ENCODE peak calls at places on chromosomes 1 and 21, in five cellular contexts. One of them, this sample, is unnamed.

GRCh38 chr1:38932496-38933014 is 9.1 kb downstream of the RHBDL2 start:
- DNase-seq in prostate gland: no peak
- DNase-seq in colonic mucosa: no peak
- DNase-seq in breast epithelium: no peak
- DNase-seq in mucosa of gallbladder: no peak
- DNase-seq in this sample: no peak

GRCh38 chr1:111690306-111690617 is 48.9 kb downstream of the INKA2 start:
- DNase-seq in prostate gland: peak; percentile 6
- DNase-seq in colonic mucosa: peak; percentile 29
- DNase-seq in breast epithelium: no peak
- DNase-seq in mucosa of gallbladder: peak; percentile 63
- DNase-seq in this sample: peak; percentile 90

GRCh38 chr1:149903836-149904491 is 4.6 kb downstream of the BOLA1 start:
- DNase-seq in prostate gland: no peak
- DNase-seq in colonic mucosa: no peak
- DNase-seq in breast epithelium: no peak
- DNase-seq in mucosa of gallbladder: no peak
- DNase-seq in this sample: no peak

GRCh38 chr1:22826630-22827580 is 116.3 kb downstream of the EPHB2 start:
- DNase-seq in prostate gland: peak; percentile 75
- DNase-seq in colonic mucosa: no peak
- DNase-seq in breast epithelium: no peak
- DNase-seq in mucosa of gallbladder: peak; percentile 45
- DNase-seq in this sample: peak; percentile 25

GRCh38 chr1:15272009-15272781 is 25.2 kb downstream of the FHAD1 start:
- DNase-seq in prostate gland: peak; percentile 59
- DNase-seq in colonic mucosa: peak; percentile 81
- DNase-seq in breast epithelium: peak; percentile 56
- DNase-seq in mucosa of gallbladder: peak; percentile 73
- DNase-seq in this sample: peak; percentile 78

GRCh38 chr1:235999259-235999925 is 65.5 kb downstream of the NID1 start:
- DNase-seq in prostate gland: no peak
- DNase-seq in colonic mucosa: no peak
- DNase-seq in breast epithelium: no peak
- DNase-seq in mucosa of gallbladder: no peak
- DNase-seq in this sample: peak; percentile 96

GRCh38 chr1:87642581-87643129 is 314.0 kb downstream of the LMO4 start:
- DNase-seq in prostate gland: no peak
- DNase-seq in colonic mucosa: no peak
- DNase-seq in breast epithelium: no peak
- DNase-seq in mucosa of gallbladder: no peak
- DNase-seq in this sample: peak; percentile 51

GRCh38 chr21:28635541-28635940 is 357.1 kb downstream of the LTN1 start:
- DNase-seq in prostate gland: no peak
- DNase-seq in colonic mucosa: no peak
- DNase-seq in breast epithelium: no peak
- DNase-seq in mucosa of gallbladder: no peak
- DNase-seq in this sample: no peak

GRCh38 chr1:46150085-46150484 is 17.7 kb upstream of the PIK3R3 start:
- DNase-seq in prostate gland: no peak
- DNase-seq in colonic mucosa: no peak
- DNase-seq in breast epithelium: no peak
- DNase-seq in mucosa of gallbladder: no peak
- DNase-seq in this sample: no peak

GRCh38 chr1:174060090-174060489 is 37.9 kb upstream of the RC3H1 start:
- DNase-seq in prostate gland: no peak
- DNase-seq in colonic mucosa: no peak
- DNase-seq in breast epithelium: no peak
- DNase-seq in mucosa of gallbladder: no peak
- DNase-seq in this sample: no peak

GRCh38 chr21:38349111-38349746 is 92.4 kb downstream of the KCNJ15 start:
- DNase-seq in prostate gland: no peak
- DNase-seq in colonic mucosa: no peak
- DNase-seq in breast epithelium: no peak
- DNase-seq in mucosa of gallbladder: no peak
- DNase-seq in this sample: peak; percentile 40